ENCODE peak calls at places on chromosome 13, in five cellular contexts. Q is CD4-positive, CD25-positive, alpha-beta regulatory T cell; F is tibial artery; G is NT2/D1; Y is heart left ventricle. T is an unnamed sample.

GRCh38 chr13:98938801-98939200 is 39.1 kb downstream of the DOCK9 start:
- DNase-seq in F (no peak), Y (no peak), G (no peak), Q (no peak), T (no peak)

GRCh38 chr13:31053098-31053497 is 108.6 kb downstream of the HSPH1 start:
- DNase-seq in G (no peak), Y (no peak), Q (no peak), F (no peak), T (no peak)

GRCh38 chr13:53137777-53138176 is 109.2 kb downstream of the OLFM4 start:
- DNase-seq in G (no peak), Y (no peak), Q (no peak), F (peak; percentile 58), T (no peak)

GRCh38 chr13:34748078-34748477 is 194.0 kb upstream of the NBEA start:
- DNase-seq in F (no peak), Q (no peak), G (no peak), Y (peak; percentile 72), T (no peak)

GRCh38 chr13:103883698-103884097 is 817.5 kb upstream of the SLC10A2 start:
- DNase-seq in Q (no peak), Y (no peak), F (no peak), G (no peak), T (no peak)

GRCh38 chr13:98892077-98892476 is 85.8 kb downstream of the DOCK9 start:
- DNase-seq in Y (no peak), Q (no peak), G (no peak), F (no peak), T (no peak)

GRCh38 chr13:59494560-59494970 is 669.2 kb downstream of the DIAPH3 start:
- DNase-seq in G (no peak), Q (no peak), F (no peak), Y (peak; percentile 46), T (no peak)

GRCh38 chr13:85520445-85520844 is 278.8 kb downstream of the SLITRK6 start:
- DNase-seq in Q (no peak), G (no peak), Y (no peak), F (no peak), T (no peak)

GRCh38 chr13:30388401-30389283 is 33.7 kb upstream of the UBE2L5 start:
- DNase-seq in Y (no peak), Q (no peak), F (no peak), G (no peak), T (no peak)

GRCh38 chr13:114058051-114058867 is 74.2 kb downstream of the RASA3 start:
- DNase-seq in Q (no peak), F (no peak), Y (no peak), G (no peak), T (no peak)

GRCh38 chr13:106234656-106235055 is 300.8 kb downstream of the EFNB2 start:
- DNase-seq in F (no peak), G (no peak), Y (no peak), Q (no peak), T (no peak)

GRCh38 chr13:35690546-35690945 is 214.1 kb upstream of the MAB21L1 start:
- DNase-seq in Q (no peak), F (peak; percentile 15), Y (no peak), G (no peak), T (no peak)

GRCh38 chr13:61812286-61812685 is 396.6 kb upstream of the PCDH20 start:
- DNase-seq in Y (no peak), Q (no peak), F (no peak), G (no peak), T (no peak)

GRCh38 chr13:40389081-40389641 is 277.3 kb downstream of the FOXO1 start:
- DNase-seq in G (no peak), F (no peak), Q (peak; percentile 87), Y (no peak), T (no peak)

GRCh38 chr13:24274452-24274971 is 34.9 kb upstream of the C1QTNF9 start:
- DNase-seq in F (no peak), G (no peak), Q (peak; percentile 62), Y (no peak), T (no peak)

GRCh38 chr13:64369121-64369520 is 2861.0 kb downstream of the PCDH9 start:
- DNase-seq in Y (no peak), Q (no peak), F (no peak), G (no peak), T (no peak)

GRCh38 chr13:97653741-97654140 is 219.8 kb downstream of the RAP2A start:
- DNase-seq in G (no peak), Y (no peak), F (no peak), Q (no peak), T (no peak)

GRCh38 chr13:81800433-81800832 is 1459.5 kb upstream of the SPRY2 start:
- DNase-seq in G (no peak), Y (no peak), F (no peak), Q (no peak), T (no peak)

GRCh38 chr13:55007681-55008080 is 1979.1 kb downstream of the OLFM4 start:
- DNase-seq in Y (no peak), Q (no peak), G (no peak), F (no peak), T (no peak)

GRCh38 chr13:48186722-48187121 is 46.3 kb upstream of the ITM2B start:
- DNase-seq in Y (no peak), F (no peak), Q (no peak), G (no peak), T (no peak)
- H3K4me3 ChIP-seq in Y (no peak overlapping the region), F (no peak overlapping the region), Q (peak overlapping the region; percentile 76), G (no peak overlapping the region), T (no peak overlapping the region)

GRCh38 chr13:77300176-77301141 is 26.4 kb downstream of the MYCBP2 start:
- DNase-seq in Y (no peak), F (no peak), G (no peak), Q (no peak), T (no peak)
- H3K4me1 ChIP-seq in Y (peaks cover 39% of the 10 kb centered on the region), F (peaks cover 53% of the 10 kb centered on the region), G (no peaks in the 10 kb centered on the region), Q (peaks cover 44% of the 10 kb centered on the region), T (peaks cover 45% of the 10 kb centered on the region)

GRCh38 chr13:96089139-96089538 is 768 bp upstream of the HS6ST3 start:
- DNase-seq in Q (no peak), Y (no peak), F (no peak), G (no peak), T (no peak)
- H3K4me3 ChIP-seq in Q (no peak overlapping the region), Y (no peak overlapping the region), F (peak overlapping the region; percentile 65), G (no peak overlapping the region), T (no peak overlapping the region)

GRCh38 chr13:43058836-43059235 is 35.5 kb downstream of the DNAJC15 start:
- DNase-seq in Q (no peak), G (no peak), F (no peak), Y (no peak), T (no peak)

GRCh38 chr13:43057653-43058317 is 34.4 kb downstream of the DNAJC15 start:
- DNase-seq in Y (peak; percentile 38), G (no peak), Q (peak; percentile 62), F (no peak), T (no peak)

GRCh38 chr13:43058318-43058674 is 34.9 kb downstream of the DNAJC15 start:
- DNase-seq in G (no peak), F (no peak), Q (no peak), Y (peak; percentile 26), T (peak; percentile 71)

DNA sequence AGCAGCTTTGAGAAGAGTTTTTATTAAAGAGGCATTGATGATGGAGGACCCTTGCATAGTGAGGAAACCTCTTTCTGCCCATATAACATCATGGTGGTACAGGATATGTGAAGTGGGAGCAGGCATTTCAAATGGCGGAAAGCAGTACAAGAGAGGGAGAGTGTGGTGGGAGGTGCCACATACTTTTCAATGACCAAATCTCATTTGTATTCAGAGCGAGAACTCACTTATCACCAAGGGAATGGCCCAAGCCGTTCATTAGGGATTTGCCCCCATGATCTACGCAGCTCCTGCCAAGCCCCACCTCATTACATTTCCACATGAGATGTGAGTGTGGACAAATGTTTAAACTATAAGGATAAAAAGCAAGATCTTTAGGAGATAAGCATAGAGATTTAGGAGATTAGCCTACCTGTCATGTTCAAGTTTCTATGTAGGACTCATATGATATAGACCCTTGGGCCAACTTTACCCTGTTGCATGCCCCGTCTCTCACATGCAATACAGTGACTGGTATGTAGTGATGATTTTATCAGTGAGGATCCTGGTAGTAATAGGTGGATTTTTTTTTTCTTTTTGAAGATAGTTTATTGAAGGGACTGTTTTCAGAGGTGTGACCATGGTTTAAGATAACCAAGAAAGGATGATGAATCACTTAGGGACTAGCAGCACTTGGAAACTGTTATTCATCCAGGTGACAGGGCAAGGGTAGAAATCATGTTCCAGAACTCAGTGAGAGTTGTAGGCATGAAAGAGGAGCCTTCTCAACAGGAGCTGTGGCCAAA is 38.3 kb downstream of the DNAJC15 start:
- DNase-seq in Y (no peak), G (no peak), F (no peak), Q (no peak), T (no peak)
- H3K4me1 ChIP-seq in Y (peaks cover 26% of the 10 kb centered on the region), G (no peaks in the 10 kb centered on the region), F (peaks cover 12% of the 10 kb centered on the region), Q (peaks cover 21% of the 10 kb centered on the region), T (peaks cover 12% of the 10 kb centered on the region)

GRCh38 chr13:26784704-26785639 is 24.4 kb upstream of the GPR12 start:
- DNase-seq in G (no peak), Y (no peak), F (peak; percentile 28), Q (no peak), T (peak; percentile 7)
- H3K4me3 ChIP-seq in G (no peak overlapping the region), Y (no peak overlapping the region), F (no peak overlapping the region), Q (peak overlapping the region; percentile 61), T (no peak overlapping the region)

GRCh38 chr13:110523838-110524237 is 37.7 kb downstream of the RAB20 start:
- DNase-seq in G (no peak), F (no peak), Q (no peak), Y (no peak), T (no peak)

GRCh38 chr13:110525328-110526319 is 35.9 kb downstream of the RAB20 start:
- DNase-seq in F (no peak), Y (peak; percentile 63), G (no peak), Q (peak; percentile 58), T (no peak)

GRCh38 chr13:110521946-110522345 is 39.6 kb downstream of the RAB20 start:
- DNase-seq in F (no peak), Y (no peak), Q (no peak), G (no peak), T (no peak)

GRCh38 chr13:110523180-110523579 is 38.3 kb downstream of the RAB20 start:
- DNase-seq in F (no peak), Y (no peak), Q (no peak), G (no peak), T (no peak)

GRCh38 chr13:110524484-110525254 is 36.9 kb downstream of the RAB20 start:
- DNase-seq in F (no peak), G (no peak), Y (peak; percentile 85), Q (peak; percentile 84), T (no peak)
- H3K4me1 ChIP-seq in F (peaks cover 99% of the 10 kb centered on the region), G (peaks cover 3% of the 10 kb centered on the region), Y (peaks cover 81% of the 10 kb centered on the region), Q (peaks cover 13% of the 10 kb centered on the region), T (no peaks in the 10 kb centered on the region)

DNA sequence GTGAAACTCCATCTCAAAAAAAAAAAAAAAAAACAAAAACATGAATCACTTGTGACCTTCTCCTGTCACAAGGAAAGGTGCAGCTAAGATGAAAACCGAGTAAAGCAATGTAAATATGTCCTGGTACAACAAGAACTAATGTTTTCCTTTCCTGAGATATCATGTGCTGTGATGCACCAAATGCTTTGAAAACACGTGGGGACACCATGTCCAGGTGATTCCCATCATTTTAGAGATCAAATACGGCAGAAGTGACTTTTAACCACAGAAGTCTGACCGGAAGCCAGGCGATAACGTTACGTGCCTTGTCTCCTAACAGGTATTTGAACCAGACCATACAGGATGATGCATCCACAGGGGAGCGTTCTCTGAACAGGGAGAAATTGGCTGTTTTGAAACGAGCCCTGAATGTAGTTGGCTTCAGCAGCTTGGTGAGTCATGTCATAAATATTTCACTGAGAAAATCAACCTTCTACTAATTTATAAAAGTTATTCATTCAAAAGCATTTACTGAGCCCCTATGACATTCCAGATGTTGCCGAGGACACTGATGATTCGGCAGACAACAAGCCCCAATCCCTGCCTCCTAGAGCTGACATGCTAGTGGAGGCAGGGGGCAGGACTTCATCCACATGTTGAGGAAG is 328.1 kb downstream of the MYO16 start:
- DNase-seq in F (no peak), Q (no peak), G (no peak), Y (no peak), T (no peak)
- H3K4me3 ChIP-seq in F (no peak overlapping the region), Q (no peak overlapping the region), G (no peak overlapping the region), Y (no peak overlapping the region), T (no peak overlapping the region)